ENCODE peak calls at places on chromosome 19, in eight cellular contexts. A is pons; F is transverse colon; K is astrocyte of the spinal cord; D is activated CD4-positive, alpha-beta T cell treated with anti-CD3 and anti-CD28 coated beads, Interleukin-2, amount 50 U/mL, for 1 hour; B is fibroblast of mammary gland; N is EL; J is EH. H is an unnamed sample.

GRCh38 chr19:45187421-45188100 is 9.0 kb downstream of the BLOC1S3 start:
- DNase-seq in J (no peak), F (no peak), B (no peak), D (no peak), N (no peak), A (no peak), K (no peak), H (no peak)

GRCh38 chr19:13887529-13887928 is 10.6 kb downstream of the NANOS3 start:
- DNase-seq in D (no peak), J (peak), F (no peak), A (no peak), N (peak), K (no peak), B (peak), H (no peak)

GRCh38 chr19:48413879-48414623 is 20.6 kb downstream of the GRIN2D start:
- DNase-seq in J (peak), F (no peak), D (no peak), K (no peak), A (no peak), B (no peak), N (peak), H (no peak)

GRCh38 chr19:3617463-3617862 is 9.1 kb downstream of the CACTIN start:
- DNase-seq in A (no peak), N (no peak), J (no peak), D (no peak), K (no peak), F (peak), B (no peak), H (no peak)

GRCh38 chr19:41871573-41872383 is 5.3 kb upstream of the CD79A start:
- DNase-seq in F (peak), N (peak), A (no peak), D (peak), J (no peak), B (no peak), K (no peak), H (no peak)

GRCh38 chr19:14366529-14366928 is 14.7 kb upstream of the ADGRE5 start:
- DNase-seq in F (peak), B (peak), K (peak), D (peak), J (peak), N (peak), A (no peak), H (no peak)

GRCh38 chr19:58154287-58154678 is 3.7 kb upstream of the ZNF329 start:
- DNase-seq in B (peak), A (peak), J (peak), N (peak), D (no peak), K (peak), F (peak), H (no peak)

GRCh38 chr19:7492142-7493055 is 3.6 kb upstream of the PEX11G start:
- DNase-seq in F (no peak), D (no peak), J (peak), A (no peak), N (no peak), K (no peak), B (peak), H (peak)

GRCh38 chr19:46813570-46814358 is 25.4 kb upstream of the SLC1A5 start:
- DNase-seq in F (peak), J (peak), A (peak), N (peak), B (peak), D (no peak), K (peak), H (no peak)